ENCODE peak calls at places on chromosomes 11 and 22, in nine cellular contexts. M is fibroblast of the conjunctiva; H is A673; W is NAMALWA; C is activated T-cell treated with anti-CD3 and anti-CD28 coated beads for 1 hour; X is OCI-LY7; I is AG08395; B is left cardiac atrium; D is naive thymus-derived CD8-positive, alpha-beta T cell. P is an unnamed sample.
A peak's percentile ranks its signal among the peaks of the same experiment; 100 is the strongest.

GRCh38 chr11:28170759-28171158 is 62.6 kb downstream of the METTL15 start:
- DNase-seq in M (no peak), H (no peak), W (no peak), C (no peak), X (no peak), I (no peak), B (no peak), D (no peak), P (no peak)

GRCh38 chr11:124039557-124039956 is 1.6 kb downstream of the OR10G7 start:
- DNase-seq in M (no peak), H (no peak), W (no peak), C (no peak), X (no peak), I (no peak), B (no peak), D (no peak), P (no peak)

GRCh38 chr11:35116762-35117588 is 22.0 kb upstream of the CD44 start:
- DNase-seq in M (peak; percentile 79), H (no peak), W (no peak), C (no peak), X (no peak), I (no peak), B (no peak), D (no peak), P (peak; percentile 41)

GRCh38 chr11:119995730-119996491 is 142.0 kb downstream of the TRIM29 start:
- DNase-seq in M (no peak), H (no peak), W (peak; percentile 4), C (no peak), X (no peak), I (no peak), B (no peak), D (no peak), P (no peak)

GRCh38 chr11:126561327-126561893 is 205.9 kb downstream of the ST3GAL4 start:
- DNase-seq in M (peak; percentile 31), H (peak; percentile 81), W (peak; percentile 41), C (no peak), X (peak; percentile 48), I (peak; percentile 71), B (peak; percentile 48), D (no peak), P (peak; percentile 36)

GRCh38 chr22:34669001-34669400 is 397.0 kb upstream of the ISX start:
- DNase-seq in M (no peak), H (no peak), W (no peak), C (no peak), X (no peak), I (peak; percentile 67), B (no peak), D (no peak), P (no peak)

GRCh38 chr22:29265929-29266328 is 1.9 kb downstream of the RHBDD3 start:
- DNase-seq in M (peak; percentile 73), H (no peak), W (no peak), C (no peak), X (no peak), I (no peak), B (no peak), D (no peak), P (no peak)

GRCh38 chr11:56783448-56784041 is 35.0 kb upstream of the OR9G4 start:
- DNase-seq in M (peak; percentile 40), H (peak; percentile 78), W (peak; percentile 64), C (no peak), X (peak; percentile 66), I (peak; percentile 41), B (no peak), D (no peak), P (peak; percentile 47)

GRCh38 chr11:127873478-127873877 is 713.9 kb downstream of the ETS1 start:
- DNase-seq in M (no peak), H (no peak), W (no peak), C (no peak), X (no peak), I (no peak), B (no peak), D (no peak), P (no peak)

GRCh38 chr11:67613960-67614715 is 7.4 kb downstream of the NDUFV1 start:
- DNase-seq in M (no peak), H (peak; percentile 79), W (peak; percentile 97), C (peak; percentile 68), X (peak; percentile 97), I (peak; percentile 52), B (peak; percentile 72), D (peak; percentile 81), P (peak; percentile 40)

GRCh38 chr11:9651481-9651880 is 12.4 kb upstream of the SWAP70 start:
- DNase-seq in M (no peak), H (no peak), W (no peak), C (no peak), X (no peak), I (no peak), B (no peak), D (no peak), P (no peak)

GRCh38 chr11:2825261-2825885 is 60.2 kb downstream of the CDKN1C start:
- DNase-seq in M (peak; percentile 65), H (no peak), W (no peak), C (no peak), X (no peak), I (peak; percentile 96), B (peak; percentile 87), D (no peak), P (peak; percentile 94)

GRCh38 chr11:22471405-22471804 is 133.2 kb downstream of the SLC17A6 start:
- DNase-seq in M (no peak), H (no peak), W (no peak), C (no peak), X (no peak), I (no peak), B (no peak), D (no peak), P (no peak)

GRCh38 chr22:18081416-18081815 is 3.6 kb downstream of the PEX26 start:
- DNase-seq in M (no peak), H (no peak), W (no peak), C (no peak), X (no peak), I (no peak), B (no peak), D (no peak), P (no peak)

GRCh38 chr11:118006153-118006534 is 19.9 kb downstream of the IL10RA start:
- DNase-seq in M (no peak), H (no peak), W (no peak), C (no peak), X (no peak), I (no peak), B (no peak), D (no peak), P (no peak)